ENCODE peak calls at places on chromosomes 13 and 19, in eight cellular contexts. Y is lower lobe of right lung, F is GM10248, T is AG04449, W is PC-9, Z is AG09319, Q is dorsolateral prefrontal cortex, K is ovary. P is an unnamed sample.

GRCh38 chr13:20711301-20712044 is 8.0 kb downstream of the IL17D start:
- DNase-seq in Y (no peak), F (no peak), T (no peak), W (no peak), Z (no peak), Q (no peak), K (no peak), P (no peak)

GRCh38 chr13:79079351-79079839 is 326.7 kb downstream of the RBM26 start:
- DNase-seq in Y (no peak), F (no peak), T (no peak), W (peak; percentile 2), Z (no peak), Q (no peak), K (no peak), P (no peak)

GRCh38 chr19:38975214-38975860 is at the start of gene FBXO17:
- DNase-seq in Y (peak; percentile 52), F (peak; percentile 49), T (no peak), W (peak; percentile 54), Z (no peak), Q (peak; percentile 69), K (no peak), P (no peak)

GRCh38 chr19:2168619-2169424 is 5.1 kb downstream of the DOT1L start:
- DNase-seq in Y (peak; percentile 98), F (peak; percentile 84), T (peak; percentile 78), W (peak; percentile 95), Z (peak; percentile 92), Q (peak; percentile 49), K (peak; percentile 94), P (peak; percentile 95)

GRCh38 chr13:25276748-25277147 is 10.5 kb downstream of the MTMR6 start:
- DNase-seq in Y (no peak), F (no peak), T (no peak), W (no peak), Z (no peak), Q (no peak), K (no peak), P (no peak)

GRCh38 chr19:46221981-46222610 is 7.4 kb upstream of the IGFL1 start:
- DNase-seq in Y (peak; percentile 76), F (no peak), T (no peak), W (peak; percentile 95), Z (no peak), Q (no peak), K (peak; percentile 67), P (peak; percentile 35)

GRCh38 chr19:14113762-14114414 is 3.7 kb downstream of the PRKACA start:
- DNase-seq in Y (peak; percentile 65), F (no peak), T (no peak), W (peak; percentile 20), Z (no peak), Q (no peak), K (peak; percentile 64), P (no peak)

GRCh38 chr13:79749556-79749955 is 268.6 kb downstream of the NDFIP2 start:
- DNase-seq in Y (no peak), F (no peak), T (no peak), W (no peak), Z (no peak), Q (no peak), K (no peak), P (no peak)

GRCh38 chr19:5339470-5339949 is 1.1 kb downstream of the PTPRS start:
- DNase-seq in Y (no peak), F (no peak), T (no peak), W (no peak), Z (no peak), Q (no peak), K (peak; percentile 35), P (no peak)

GRCh38 chr19:5337126-5337525 is 3.5 kb downstream of the PTPRS start:
- DNase-seq in Y (no peak), F (no peak), T (no peak), W (no peak), Z (no peak), Q (peak; percentile 41), K (no peak), P (no peak)

GRCh38 chr19:5339950-5340636 is 519 bp downstream of the PTPRS start:
- DNase-seq in Y (no peak), F (no peak), T (no peak), W (peak; percentile 27), Z (no peak), Q (no peak), K (peak; percentile 45), P (no peak)

GRCh38 chr19:5337886-5338595 is 2.6 kb downstream of the PTPRS start:
- DNase-seq in Y (no peak), F (no peak), T (no peak), W (no peak), Z (no peak), Q (no peak), K (no peak), P (no peak)

DNA sequence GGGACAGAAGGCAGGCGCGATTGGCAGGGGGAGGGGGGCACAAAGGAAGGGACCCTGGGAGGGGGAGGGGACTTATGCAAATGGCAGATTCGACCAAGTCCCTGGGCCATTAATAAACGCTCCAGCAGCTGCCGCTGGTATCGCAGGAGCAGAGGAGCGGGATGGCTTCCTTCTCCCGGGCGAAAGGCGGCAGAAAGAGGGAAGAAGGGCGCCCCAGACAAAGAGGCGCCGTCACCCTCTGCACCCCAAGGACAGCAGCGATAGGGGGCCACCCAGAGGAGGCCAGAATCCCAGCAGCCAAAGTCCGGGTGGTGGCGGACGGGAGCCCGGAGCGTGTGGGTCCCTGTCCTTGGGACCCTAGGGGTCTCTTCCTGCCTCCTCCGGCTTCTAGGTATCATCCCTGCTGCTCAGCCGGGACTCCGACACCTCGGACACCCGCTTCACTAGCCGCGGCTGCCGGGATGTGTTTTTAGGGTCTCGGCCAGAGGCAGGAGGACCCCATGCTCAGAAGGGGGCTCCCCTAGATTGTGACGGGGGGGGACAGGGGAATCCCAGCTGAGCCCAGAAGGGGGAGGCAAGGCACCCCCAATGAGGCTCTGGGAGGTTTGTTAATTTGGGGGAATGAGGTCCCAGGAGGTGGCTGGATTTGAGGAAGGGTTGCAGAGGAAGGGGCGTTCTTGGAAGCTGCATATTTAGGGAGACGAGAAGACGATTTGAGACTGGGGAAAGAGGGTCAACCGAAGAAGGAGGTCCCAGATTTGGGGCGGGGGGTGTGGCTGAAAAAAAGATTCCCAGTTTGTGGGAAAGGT is 1.7 kb downstream of the PTPRS start:
- DNase-seq in Y (no peak), F (peak; percentile 71), T (no peak), W (no peak), Z (no peak), Q (peak; percentile 32), K (no peak), P (no peak)
- TF ChIP-seq CTCF in Y (no peak), F (peak; percentile 67), T (no peak), W (no peak), Z (no peak), Q (peak; percentile 60), K (no peak), P (no peak)

DNA sequence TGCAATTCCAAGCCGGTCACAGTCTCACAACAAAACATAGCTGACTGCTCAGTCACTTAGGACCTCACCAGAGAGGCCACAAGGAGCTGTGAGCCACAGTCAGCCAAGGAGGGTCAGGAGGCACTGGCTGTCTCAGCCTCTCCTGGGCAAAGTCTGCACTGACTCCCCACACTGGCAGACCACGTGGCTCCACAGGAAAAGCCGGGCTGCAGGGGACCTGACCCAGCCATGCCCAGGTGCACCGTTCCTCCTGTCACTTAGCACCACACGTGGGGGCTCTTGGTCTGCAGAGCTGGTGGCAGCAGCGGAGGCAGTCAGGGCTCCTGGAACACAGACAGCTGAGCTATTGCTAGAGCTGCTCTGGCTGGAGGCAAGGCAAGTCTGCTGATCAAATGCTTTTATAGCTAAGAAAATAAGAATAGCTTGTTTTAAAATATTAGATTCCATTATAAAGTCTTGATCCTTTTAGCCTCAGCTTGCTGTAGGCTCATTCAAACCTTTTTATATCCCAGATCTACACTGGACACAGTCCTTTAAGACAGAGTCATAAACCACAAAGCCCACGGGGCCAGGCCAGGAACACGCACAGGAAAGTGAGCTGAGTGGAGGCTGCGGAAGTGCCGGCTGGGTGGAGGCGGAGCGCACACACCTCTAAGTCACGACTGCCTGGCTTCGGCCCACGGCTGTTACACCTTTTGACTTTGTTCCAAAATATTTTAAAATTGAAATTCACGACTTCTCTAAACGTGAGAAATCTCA is 744.1 kb downstream of the UQCRFS1 start:
- DNase-seq in Y (peak; percentile 56), F (no peak), T (no peak), W (no peak), Z (no peak), Q (no peak), K (no peak), P (no peak)
- TF ChIP-seq CTCF in Y (no peak), F (no peak), T (no peak), W (no peak), Z (no peak), Q (no peak), K (no peak), P (no peak)

GRCh38 chr19:18230941-18231734 is 4.9 kb upstream of the PDE4C start:
- DNase-seq in Y (no peak), F (no peak), T (no peak), W (no peak), Z (no peak), Q (no peak), K (no peak), P (no peak)

GRCh38 chr19:18233224-18233825 is 7.1 kb upstream of the PDE4C start:
- DNase-seq in Y (peak; percentile 71), F (peak; percentile 78), T (no peak), W (peak; percentile 62), Z (no peak), Q (peak; percentile 37), K (peak; percentile 57), P (no peak)

GRCh38 chr19:18231775-18232174 is 5.5 kb upstream of the PDE4C start:
- DNase-seq in Y (no peak), F (no peak), T (no peak), W (no peak), Z (no peak), Q (no peak), K (no peak), P (no peak)

GRCh38 chr19:18234194-18234593 is 8.0 kb upstream of the PDE4C start:
- DNase-seq in Y (no peak), F (no peak), T (no peak), W (no peak), Z (no peak), Q (no peak), K (no peak), P (no peak)

DNA sequence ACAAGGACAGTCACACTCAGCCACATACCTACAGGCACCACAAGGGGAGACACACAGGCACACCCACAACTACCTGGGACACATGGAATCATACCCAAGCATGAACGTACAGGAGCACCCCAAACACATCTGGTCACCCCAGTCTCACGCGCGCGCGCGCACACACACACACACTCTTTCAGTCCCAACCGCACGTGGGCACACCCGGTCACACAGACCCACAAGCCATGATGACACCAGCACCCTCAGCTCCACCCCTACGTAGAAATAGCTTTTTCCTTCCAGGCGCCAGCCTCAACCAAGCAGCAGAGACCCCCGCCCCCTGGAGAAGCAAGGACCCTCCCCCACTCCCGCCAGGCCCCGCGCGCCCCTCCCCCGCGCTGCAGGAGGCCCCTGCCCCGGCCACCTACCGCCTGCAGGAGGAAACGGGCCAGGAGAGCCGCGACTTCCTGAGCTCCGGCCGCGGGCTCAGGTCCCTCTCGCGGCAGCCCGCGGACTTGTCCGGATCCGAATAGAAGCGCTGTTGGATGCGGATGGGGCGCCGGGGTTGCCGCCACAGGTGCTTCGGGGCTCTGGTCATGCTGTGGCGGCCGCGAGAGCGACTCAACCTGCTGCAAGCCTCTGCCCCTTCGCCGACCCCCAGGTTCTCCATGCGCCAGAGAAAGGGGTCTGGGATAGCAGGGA is 6.4 kb upstream of the PDE4C start:
- DNase-seq in Y (no peak), F (no peak), T (no peak), W (no peak), Z (no peak), Q (peak; percentile 54), K (no peak), P (no peak)
- TF ChIP-seq CTCF in Y (no peak), F (no peak), T (no peak), W (no peak), Z (no peak), Q (no peak), K (no peak), P (no peak)

GRCh38 chr13:113958373-113958772 is 15.5 kb downstream of the C13orf46 start:
- DNase-seq in Y (peak; percentile 40), F (no peak), T (no peak), W (no peak), Z (no peak), Q (no peak), K (no peak), P (no peak)

GRCh38 chr13:113962975-113963374 is 10.9 kb downstream of the C13orf46 start:
- DNase-seq in Y (peak; percentile 30), F (no peak), T (no peak), W (no peak), Z (no peak), Q (no peak), K (no peak), P (no peak)

GRCh38 chr13:113962386-113962785 is 11.5 kb downstream of the C13orf46 start:
- DNase-seq in Y (peak; percentile 30), F (no peak), T (no peak), W (no peak), Z (no peak), Q (no peak), K (no peak), P (no peak)

GRCh38 chr13:113959198-113959597 is 14.7 kb downstream of the C13orf46 start:
- DNase-seq in Y (no peak), F (no peak), T (no peak), W (no peak), Z (no peak), Q (no peak), K (no peak), P (no peak)

GRCh38 chr13:113960276-113960948 is 13.5 kb downstream of the C13orf46 start:
- DNase-seq in Y (no peak), F (no peak), T (no peak), W (no peak), Z (no peak), Q (no peak), K (no peak), P (no peak)
- TF ChIP-seq CTCF in Y (no peak), F (no peak), T (no peak), W (no peak), Z (no peak), Q (no peak), K (no peak), P (no peak)